ENCODE peak calls at places on chromosomes 11 and 22, in nine cellular contexts. D, H, J, P, Q, R, U, F and A are unnamed samples.

GRCh38 chr11:70505331-70505731 is 107.0 kb downstream of the CTTN start:
- DNase-seq in D (no peak), H (no peak), J (no peak), P (no peak), Q (no peak), R (no peak), U (no peak), F (no peak), A (no peak)

GRCh38 chr11:133928628-133929059 is 28.1 kb downstream of the IGSF9B start:
- DNase-seq in D (peak), H (peak), J (peak), P (no peak), Q (peak), R (peak), U (peak), F (no peak), A (no peak)

GRCh38 chr11:127806486-127806885 is 780.9 kb downstream of the ETS1 start:
- DNase-seq in D (no peak), H (no peak), J (no peak), P (no peak), Q (no peak), R (no peak), U (no peak), F (no peak), A (no peak)

GRCh38 chr22:46044718-46045458 is 67.9 kb upstream of the WNT7B start:
- DNase-seq in D (no peak), H (no peak), J (no peak), P (peak), Q (peak), R (no peak), U (no peak), F (no peak), A (no peak)

GRCh38 chr11:71137376-71137775 is 115.0 kb downstream of the SHANK2 start:
- DNase-seq in D (no peak), H (no peak), J (no peak), P (no peak), Q (no peak), R (no peak), U (no peak), F (no peak), A (no peak)

GRCh38 chr11:94537051-94537600 is 6.6 kb upstream of the FUT4 start:
- DNase-seq in D (no peak), H (no peak), J (no peak), P (no peak), Q (no peak), R (no peak), U (no peak), F (no peak), A (no peak)

GRCh38 chr11:67439321-67440228 is 2.1 kb upstream of the PTPRCAP start:
- DNase-seq in D (no peak), H (peak), J (peak), P (no peak), Q (peak), R (no peak), U (peak), F (no peak), A (no peak)

GRCh38 chr11:35412285-35412684 is 7.1 kb downstream of the SLC1A2 start:
- DNase-seq in D (no peak), H (no peak), J (peak), P (no peak), Q (no peak), R (no peak), U (peak), F (no peak), A (no peak)

GRCh38 chr22:26584010-26584409 is 5.9 kb downstream of the TPST2 start:
- DNase-seq in D (no peak), H (no peak), J (no peak), P (no peak), Q (no peak), R (no peak), U (no peak), F (no peak), A (no peak)

GRCh38 chr11:32358729-32359128 is 76.6 kb downstream of the WT1 start:
- DNase-seq in D (no peak), H (no peak), J (peak), P (no peak), Q (no peak), R (no peak), U (no peak), F (no peak), A (no peak)

GRCh38 chr11:122850076-122850631 is 11.9 kb downstream of the CRTAM start:
- DNase-seq in D (peak), H (no peak), J (no peak), P (no peak), Q (peak), R (no peak), U (peak), F (peak), A (no peak)